ENCODE peak calls at places on chromosome 7, in five cellular contexts. One of them, this sample, is unnamed.

GRCh38 chr7:100576384-100576993 is 2.8 kb upstream of the SAP25 start:
- DNase-seq in T-cell: no peak
- DNase-seq in Right ventricle myocardium superior: no peak
- DNase-seq in A172: no peak
- DNase-seq in adrenal gland: no peak
- DNase-seq in this sample: no peak

GRCh38 chr7:8190121-8190895 is 71.7 kb downstream of the ICA1 start:
- DNase-seq in T-cell: peak; percentile 78
- DNase-seq in Right ventricle myocardium superior: no peak
- DNase-seq in A172: peak; percentile 70
- DNase-seq in adrenal gland: peak; percentile 78
- DNase-seq in this sample: peak; percentile 83

GRCh38 chr7:38934536-38934935 is 25.5 kb upstream of the VPS41 start:
- DNase-seq in T-cell: no peak
- DNase-seq in Right ventricle myocardium superior: no peak
- DNase-seq in A172: peak; percentile 20
- DNase-seq in adrenal gland: no peak
- DNase-seq in this sample: no peak

GRCh38 chr7:104553074-104553473 is 224.7 kb downstream of the LHFPL3 start:
- DNase-seq in T-cell: no peak
- DNase-seq in Right ventricle myocardium superior: no peak
- DNase-seq in A172: no peak
- DNase-seq in adrenal gland: no peak
- DNase-seq in this sample: no peak

GRCh38 chr7:117012284-117013174 is 59.2 kb downstream of the ST7 start:
- DNase-seq in T-cell: no peak
- DNase-seq in Right ventricle myocardium superior: no peak
- DNase-seq in A172: no peak
- DNase-seq in adrenal gland: no peak
- DNase-seq in this sample: no peak

GRCh38 chr7:45106820-45107219 is 4.7 kb downstream of the TBRG4 start:
- DNase-seq in T-cell: no peak
- DNase-seq in Right ventricle myocardium superior: no peak
- DNase-seq in A172: no peak
- DNase-seq in adrenal gland: no peak
- DNase-seq in this sample: no peak

GRCh38 chr7:100130608-100131453 is 4.1 kb downstream of the MBLAC1 start:
- DNase-seq in T-cell: peak; percentile 74
- DNase-seq in Right ventricle myocardium superior: peak; percentile 87
- DNase-seq in A172: peak; percentile 48
- DNase-seq in adrenal gland: peak; percentile 91
- DNase-seq in this sample: peak; percentile 84

GRCh38 chr7:122255454-122255853 is 49.1 kb downstream of the FEZF1 start:
- DNase-seq in T-cell: no peak
- DNase-seq in Right ventricle myocardium superior: no peak
- DNase-seq in A172: no peak
- DNase-seq in adrenal gland: no peak
- DNase-seq in this sample: no peak

GRCh38 chr7:131636092-131636491 is 79.7 kb upstream of the PODXL start:
- DNase-seq in T-cell: no peak
- DNase-seq in Right ventricle myocardium superior: peak; percentile 70
- DNase-seq in A172: no peak
- DNase-seq in adrenal gland: no peak
- DNase-seq in this sample: no peak

GRCh38 chr7:29086545-29086944 is 59.8 kb downstream of the CPVL start:
- DNase-seq in T-cell: no peak
- DNase-seq in Right ventricle myocardium superior: no peak
- DNase-seq in A172: no peak
- DNase-seq in adrenal gland: no peak
- DNase-seq in this sample: no peak

GRCh38 chr7:155277385-155277994 is 20.2 kb upstream of the INSIG1 start:
- DNase-seq in T-cell: no peak
- DNase-seq in Right ventricle myocardium superior: no peak
- DNase-seq in A172: no peak
- DNase-seq in adrenal gland: no peak
- DNase-seq in this sample: no peak

GRCh38 chr7:95501261-95501816 is 15.6 kb downstream of the ASB4 start:
- DNase-seq in T-cell: no peak
- DNase-seq in Right ventricle myocardium superior: no peak
- DNase-seq in A172: peak; percentile 72
- DNase-seq in adrenal gland: no peak
- DNase-seq in this sample: no peak

GRCh38 chr7:13801669-13802068 is 187.8 kb downstream of the ETV1 start:
- DNase-seq in T-cell: no peak
- DNase-seq in Right ventricle myocardium superior: no peak
- DNase-seq in A172: no peak
- DNase-seq in adrenal gland: no peak
- DNase-seq in this sample: no peak